ENCODE peak calls at places on chromosomes 2 and 18, in nine cellular contexts. O is EL; A is posterior cingulate gyrus; P is SW 1271; J is activated CD8-positive, alpha-beta T cell treated with anti-CD3 and anti-CD28 coated beads, Interleukin-2, amount 10 ng/mL, durations not matched to agents 7 days and 5 days; I is lung microvascular endothelial cell; Z is HCT116; C is NCI-H1694 treated with DMSO at 0.1 percent for 48 hours; U is SK-N-SH. F is an unnamed sample.

GRCh38 chr2:203891474-203891873 is 23.9 kb downstream of the CTLA4 start:
- DNase-seq in A (no peak), P (no peak), O (peak), U (no peak), C (no peak), J (peak), Z (no peak), I (no peak), F (no peak)

GRCh38 chr2:84856785-84857184 is 24.1 kb downstream of the TRABD2A start:
- DNase-seq in O (no peak), I (no peak), J (peak), P (no peak), U (no peak), Z (no peak), C (no peak), A (no peak), F (no peak)

GRCh38 chr2:238483656-238484055 is 56.9 kb downstream of the ASB1 start:
- DNase-seq in O (no peak), I (no peak), U (no peak), Z (no peak), J (no peak), C (no peak), P (no peak), A (no peak), F (no peak)

GRCh38 chr2:181959508-181959907 is 26.1 kb upstream of the PPP1R1C start:
- DNase-seq in O (no peak), Z (no peak), J (no peak), C (no peak), I (peak), A (no peak), P (peak), U (no peak), F (no peak)

GRCh38 chr2:26725516-26725810 is 32.9 kb downstream of the KCNK3 start:
- DNase-seq in P (no peak), C (no peak), J (no peak), A (no peak), Z (no peak), I (no peak), O (no peak), U (no peak), F (no peak)

GRCh38 chr2:195596840-195597239 is 60.2 kb upstream of the SLC39A10 start:
- DNase-seq in A (no peak), J (no peak), U (no peak), O (no peak), P (no peak), C (no peak), Z (no peak), I (no peak), F (no peak)

GRCh38 chr2:1910021-1910420 is 165.7 kb upstream of the PXDN start:
- DNase-seq in C (no peak), J (no peak), O (no peak), A (no peak), P (no peak), I (no peak), U (no peak), Z (no peak), F (no peak)

GRCh38 chr2:175152242-175152641 is 15.8 kb downstream of the ATF2 start:
- DNase-seq in Z (no peak), A (no peak), I (no peak), P (no peak), U (no peak), J (no peak), O (no peak), C (no peak), F (no peak)

GRCh38 chr2:231924889-231925275 is 1.3 kb downstream of the NPPC start:
- DNase-seq in P (no peak), A (no peak), C (no peak), U (peak), J (no peak), I (no peak), Z (no peak), O (no peak), F (no peak)

GRCh38 chr2:2639251-2640139 is 308.4 kb upstream of the MYT1L start:
- DNase-seq in U (peak), O (no peak), I (no peak), A (no peak), P (no peak), J (no peak), Z (no peak), C (no peak), F (no peak)

GRCh38 chr18:78794031-78794430 is 185.6 kb upstream of the SALL3 start:
- DNase-seq in Z (no peak), C (no peak), O (no peak), U (no peak), A (no peak), I (no peak), J (no peak), P (no peak), F (no peak)

GRCh38 chr18:34764451-34764850 is 54.4 kb downstream of the DTNA start:
- DNase-seq in C (no peak), I (no peak), A (no peak), Z (no peak), P (no peak), U (no peak), J (no peak), O (no peak), F (no peak)

GRCh38 chr18:40485318-40485717 is 1469.7 kb upstream of the PIK3C3 start:
- DNase-seq in I (no peak), O (no peak), Z (no peak), U (no peak), A (no peak), J (no peak), C (no peak), P (no peak), F (no peak)

GRCh38 chr2:19659375-19659774 is 242.4 kb downstream of the TTC32 start:
- DNase-seq in U (no peak), C (no peak), P (no peak), O (no peak), A (no peak), J (no peak), I (no peak), Z (no peak), F (no peak)

GRCh38 chr2:70161069-70161534 is 29.7 kb downstream of the C2orf42 start:
- DNase-seq in U (no peak), C (no peak), J (no peak), O (no peak), I (no peak), A (no peak), Z (no peak), P (no peak), F (no peak)

GRCh38 chr2:241680827-241681599 is 5.6 kb downstream of the DTYMK start:
- DNase-seq in P (no peak), A (no peak), U (no peak), J (no peak), Z (no peak), O (peak), C (no peak), I (peak), F (no peak)

GRCh38 chr2:42755161-42755900 is 8.6 kb downstream of the OXER1 start:
- DNase-seq in O (peak), P (no peak), U (peak), A (no peak), J (no peak), Z (no peak), I (no peak), C (no peak), F (no peak)

GRCh38 chr2:9944330-9944758 is 7.1 kb upstream of the GRHL1 start:
- DNase-seq in O (peak), U (no peak), Z (no peak), C (no peak), A (no peak), I (no peak), J (no peak), P (no peak), F (no peak)

GRCh38 chr2:81002906-81003305 is 698.4 kb upstream of the LRRTM1 start:
- DNase-seq in P (no peak), J (no peak), I (no peak), U (no peak), Z (no peak), A (no peak), C (no peak), O (no peak), F (no peak)

GRCh38 chr18:55452123-55452611 is 135.8 kb downstream of the TCF4 start:
- DNase-seq in J (no peak), P (no peak), U (no peak), C (no peak), I (no peak), O (no peak), A (no peak), Z (no peak), F (no peak)